ENCODE peak calls at places on chromosomes 4 and X, in four cellular contexts. M is hepatocyte, Q is epithelial cell of esophagus, L is A673. Y is an unnamed sample.

GRCh38 chr4:189974056-189974455 is 33.4 kb downstream of the FRG1 start:
- DNase-seq in L (peak), Q (no peak), M (no peak), Y (no peak)

GRCh38 chr4:53547983-53548382 is 43.3 kb downstream of the LNX1 start:
- DNase-seq in Q (no peak), M (no peak), L (no peak), Y (no peak)

GRCh38 chr4:129453524-129453923 is 357.6 kb downstream of the C4orf33 start:
- DNase-seq in Q (no peak), M (no peak), L (no peak), Y (no peak)

GRCh38 chrX:24466025-24466424 is 939 bp downstream of the PDK3 start:
- DNase-seq in Q (no peak), M (no peak), L (no peak), Y (no peak)

GRCh38 chrX:6005856-6006255 is 222.8 kb downstream of the NLGN4X start:
- DNase-seq in L (peak), M (no peak), Q (no peak), Y (no peak)

GRCh38 chr4:26458104-26458503 is 32.2 kb downstream of the CCKAR start:
- DNase-seq in L (no peak), Q (no peak), M (no peak), Y (peak)

GRCh38 chr4:82770607-82771006 is 28.0 kb downstream of the SCD5 start:
- DNase-seq in L (no peak), M (no peak), Q (no peak), Y (no peak)

GRCh38 chr4:105399535-105400161 is 74.2 kb downstream of the PPA2 start:
- DNase-seq in L (no peak), M (no peak), Q (peak), Y (peak)

GRCh38 chr4:86400216-86400615 is 40.4 kb upstream of the MAPK10 start:
- DNase-seq in Q (peak), L (no peak), M (no peak), Y (no peak)

GRCh38 chr4:107733431-107733925 is 13.4 kb upstream of the PAPSS1 start:
- DNase-seq in L (no peak), M (no peak), Q (no peak), Y (no peak)

GRCh38 chr4:107736037-107736436 is 16.0 kb upstream of the PAPSS1 start:
- DNase-seq in L (no peak), M (no peak), Q (no peak), Y (no peak)

GRCh38 chr4:107737470-107737869 is 17.4 kb upstream of the PAPSS1 start:
- DNase-seq in M (no peak), Q (no peak), L (no peak), Y (no peak)

GRCh38 chr4:107736924-107737448 is 17.0 kb upstream of the PAPSS1 start:
- DNase-seq in L (peak), Q (peak), M (peak), Y (no peak)

GRCh38 chr4:107734120-107734519 is 14.1 kb upstream of the PAPSS1 start:
- DNase-seq in L (peak), M (no peak), Q (peak), Y (no peak)
- TF ChIP-seq CTCF in L (peak), M (no peak), Q (peak), Y (peak)

GRCh38 chr4:6473264-6474052 is 1.0 kb upstream of the PPP2R2C start:
- DNase-seq in Q (no peak), M (no peak), L (no peak), Y (no peak)

GRCh38 chr4:6471303-6472007 is 959 bp downstream of the PPP2R2C start:
- DNase-seq in Q (no peak), L (no peak), M (no peak), Y (no peak)

GRCh38 chr4:6472008-6472386 is 417 bp downstream of the PPP2R2C start:
- DNase-seq in L (no peak), M (no peak), Q (no peak), Y (no peak)

GRCh38 chr4:6474053-6474568 is 1.7 kb upstream of the PPP2R2C start:
- DNase-seq in L (no peak), Q (no peak), M (no peak), Y (no peak)

DNA sequence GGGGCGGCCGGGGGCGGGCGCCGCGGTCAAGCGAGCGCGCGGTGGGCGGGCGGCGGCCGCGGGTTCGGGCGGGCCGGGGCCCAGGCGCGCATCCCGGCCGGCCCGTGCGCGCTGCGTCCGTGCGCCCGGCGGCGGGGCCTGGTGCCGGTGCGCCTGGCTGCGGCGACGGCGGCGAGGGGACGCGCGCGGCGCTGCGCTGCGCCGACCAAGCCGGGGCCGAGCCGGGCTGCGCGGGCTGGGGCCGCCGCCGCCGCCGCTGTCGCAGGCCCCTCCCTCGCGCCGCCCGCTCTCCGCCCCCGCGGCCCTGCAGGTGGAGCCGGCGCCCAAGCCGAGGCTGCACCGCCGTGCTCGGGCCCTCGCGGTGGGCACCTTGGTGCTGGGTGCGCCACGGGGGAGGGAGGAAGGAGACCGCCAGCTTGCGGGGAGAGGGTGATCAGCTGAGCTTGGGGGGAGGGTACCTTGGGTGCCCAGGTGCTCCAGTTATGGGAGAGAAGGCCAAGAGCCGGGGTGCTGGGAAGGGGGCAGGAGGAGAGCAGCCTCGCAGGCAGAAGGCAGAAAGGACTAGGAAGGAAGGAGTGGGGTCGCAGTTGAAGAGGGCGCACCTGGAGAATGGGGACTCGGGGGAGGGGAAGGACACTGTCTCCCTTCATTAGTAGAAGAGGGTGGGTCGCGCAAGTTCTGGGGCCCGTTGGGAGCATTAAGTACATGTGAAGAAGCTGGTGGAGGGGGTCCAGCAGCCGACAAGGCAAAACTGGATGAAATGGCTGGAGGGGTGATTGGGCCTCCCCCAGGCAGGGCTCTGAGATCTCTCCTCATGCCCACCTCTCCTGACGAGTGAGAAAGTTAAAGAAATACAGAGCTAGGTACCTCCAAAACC is at the start of gene PPP2R2C:
- DNase-seq in M (no peak), Q (no peak), L (no peak), Y (no peak)
- H3K4me3 ChIP-seq in M (no peak), Q (no peak), L (peak), Y (no peak)

GRCh38 chrX:140661657-140662056 is 47.9 kb upstream of the LINC00632 start:
- DNase-seq in L (no peak), Q (peak), M (no peak), Y (no peak)

DNA sequence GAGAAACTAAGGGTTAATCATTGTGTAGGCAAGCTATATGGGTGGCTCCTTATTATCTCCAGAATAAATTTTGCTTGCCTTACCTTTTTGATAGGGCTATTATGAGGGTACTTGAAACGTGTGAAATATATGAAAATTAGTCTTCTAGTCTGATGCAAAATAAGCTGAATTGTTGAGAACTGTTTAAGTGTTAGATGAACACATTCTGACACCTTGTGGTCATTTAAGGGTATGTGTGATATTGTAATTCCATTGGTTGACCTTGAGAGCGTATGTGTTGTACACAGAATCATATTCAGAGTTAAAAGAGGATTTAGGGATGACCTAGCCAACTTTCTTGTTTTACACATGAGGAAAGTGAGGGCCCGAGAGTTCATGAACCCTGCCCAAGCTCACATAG is 44.6 kb upstream of the LINC00632 start:
- DNase-seq in M (peak), L (peak), Q (peak), Y (no peak)
- TF ChIP-seq CTCF in M (peak), L (peak), Q (peak), Y (no peak)

DNA sequence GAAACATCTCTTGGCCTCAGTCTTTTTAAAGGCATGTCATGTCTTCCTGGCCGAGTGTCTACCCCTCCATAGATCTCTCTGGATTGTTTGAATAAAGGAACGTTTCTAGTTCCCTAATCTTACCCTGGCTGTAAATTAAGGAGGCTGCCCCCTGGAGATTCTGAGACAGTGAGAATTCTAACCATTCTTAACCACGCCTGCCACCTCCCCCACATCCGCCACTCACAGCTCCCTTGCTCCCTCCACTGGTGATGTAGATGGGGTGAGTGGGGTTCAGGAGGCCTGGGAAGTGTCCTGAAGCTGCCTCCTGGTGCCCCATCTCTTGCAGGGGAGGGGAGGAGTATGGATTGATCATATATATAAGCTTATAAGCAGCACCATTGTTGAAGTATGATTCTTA is 48.0 kb upstream of the TRIM2 start:
- DNase-seq in M (no peak), L (peak), Q (no peak), Y (no peak)
- H3K4me3 ChIP-seq in M (no peak), L (no peak), Q (no peak), Y (no peak)

DNA sequence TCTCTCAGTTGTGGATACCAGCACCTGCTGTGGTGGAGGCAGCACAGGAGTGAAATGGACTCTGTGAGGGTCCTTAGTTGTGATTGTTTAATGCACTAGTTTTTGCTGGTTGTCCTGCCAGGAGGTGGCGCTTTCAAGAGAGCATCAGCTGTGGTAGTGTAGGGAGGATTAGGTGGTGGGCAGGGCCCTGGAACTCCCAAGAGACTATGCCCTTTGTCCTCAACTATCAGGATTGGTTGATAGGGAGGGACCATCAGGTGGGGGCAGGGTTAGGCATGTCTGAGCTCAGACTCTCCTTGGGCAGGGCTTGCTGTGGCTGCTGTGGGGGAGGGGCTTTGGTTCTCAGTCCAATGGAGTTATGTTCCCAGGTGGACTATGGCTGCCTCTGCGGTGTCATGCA is 121.9 kb downstream of the RRAGB start:
- DNase-seq in L (no peak), Q (no peak), M (peak), Y (no peak)
- TF ChIP-seq CTCF in L (no peak), Q (no peak), M (no peak), Y (no peak)

GRCh38 chr4:113389160-113389559 is 339.7 kb downstream of the ANK2 start:
- DNase-seq in Q (no peak), M (no peak), L (no peak), Y (no peak)

GRCh38 chr4:113383111-113383785 is 333.8 kb downstream of the ANK2 start:
- DNase-seq in L (peak), M (no peak), Q (no peak), Y (no peak)

GRCh38 chr4:113382704-113383103 is 333.3 kb downstream of the ANK2 start:
- DNase-seq in L (no peak), Q (no peak), M (no peak), Y (no peak)

GRCh38 chr4:113384600-113384999 is 335.1 kb downstream of the ANK2 start:
- DNase-seq in Q (peak), M (no peak), L (peak), Y (no peak)

GRCh38 chr4:113385500-113385899 is 336.0 kb downstream of the ANK2 start:
- DNase-seq in M (no peak), L (no peak), Q (no peak), Y (no peak)
- H3K4me3 ChIP-seq in M (no peak), L (no peak), Q (no peak), Y (no peak)

GRCh38 chr4:55008166-55009056 is 117.0 kb downstream of the KDR start:
- DNase-seq in Q (peak), L (peak), M (no peak), Y (no peak)
- TF ChIP-seq CTCF in Q (peak), L (peak), M (peak), Y (no peak)

DNA sequence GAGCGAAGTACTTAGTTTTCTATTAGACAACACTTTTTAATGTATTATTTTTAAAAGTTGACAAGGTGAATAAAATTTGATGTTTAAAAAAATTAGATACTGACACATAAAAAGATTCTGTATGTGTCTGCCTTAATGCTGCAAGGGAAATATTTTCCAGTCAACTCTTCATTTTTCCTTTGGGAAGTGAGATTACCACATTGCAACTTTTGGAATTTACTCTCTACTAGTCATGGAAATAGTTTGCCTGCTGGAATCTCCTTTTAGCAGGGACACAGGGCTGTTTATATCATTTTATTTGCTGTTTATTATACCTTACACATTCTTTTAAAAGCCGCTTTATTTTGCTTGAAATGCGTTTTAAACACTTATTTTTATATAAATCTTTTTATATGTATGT is 135.1 kb downstream of the MID1 start:
- DNase-seq in Q (no peak), L (no peak), M (no peak), Y (no peak)
- H3K4me3 ChIP-seq in Q (no peak), L (no peak), M (no peak), Y (no peak)